ENCODE peak calls at places on chromosomes 13 and 19, in nine cellular contexts. One of them, this sample, is unnamed.

GRCh38 chr19:1261512-1261862 is 7.6 kb upstream of the CIRBP start:
- DNase-seq in kidney epithelial cell: no peak
- DNase-seq in ascending aorta: no peak
- DNase-seq in fibroblast of lung: no peak
- DNase-seq in aorta: no peak
- DNase-seq in effector memory CD4-positive, alpha-beta T cell: no peak
- DNase-seq in RCC 7860: no peak
- DNase-seq in NCI-H1417: no peak
- DNase-seq in posterior cingulate gyrus: no peak
- DNase-seq in this sample: no peak

GRCh38 chr19:46000497-46001246 is 5.4 kb downstream of the CCDC61 start:
- DNase-seq in kidney epithelial cell: no peak
- DNase-seq in ascending aorta: no peak
- DNase-seq in fibroblast of lung: no peak
- DNase-seq in aorta: peak; percentile 52
- DNase-seq in effector memory CD4-positive, alpha-beta T cell: peak; percentile 68
- DNase-seq in RCC 7860: no peak
- DNase-seq in NCI-H1417: no peak
- DNase-seq in posterior cingulate gyrus: peak; percentile 92
- DNase-seq in this sample: no peak

GRCh38 chr13:101144808-101145419 is 271.4 kb downstream of the NALCN start:
- DNase-seq in kidney epithelial cell: no peak
- DNase-seq in ascending aorta: no peak
- DNase-seq in fibroblast of lung: peak; percentile 78
- DNase-seq in aorta: no peak
- DNase-seq in effector memory CD4-positive, alpha-beta T cell: no peak
- DNase-seq in RCC 7860: peak; percentile 28
- DNase-seq in NCI-H1417: peak; percentile 81
- DNase-seq in posterior cingulate gyrus: no peak
- DNase-seq in this sample: no peak

GRCh38 chr13:98199480-98199879 is 22.4 kb upstream of the RNF113B start:
- DNase-seq in kidney epithelial cell: no peak
- DNase-seq in ascending aorta: no peak
- DNase-seq in fibroblast of lung: no peak
- DNase-seq in aorta: no peak
- DNase-seq in effector memory CD4-positive, alpha-beta T cell: no peak
- DNase-seq in RCC 7860: no peak
- DNase-seq in NCI-H1417: no peak
- DNase-seq in posterior cingulate gyrus: no peak
- DNase-seq in this sample: no peak

GRCh38 chr19:5905072-5905778 is 553 bp downstream of the VMAC start:
- DNase-seq in kidney epithelial cell: no peak
- DNase-seq in ascending aorta: no peak
- DNase-seq in fibroblast of lung: no peak
- DNase-seq in aorta: no peak
- DNase-seq in effector memory CD4-positive, alpha-beta T cell: no peak
- DNase-seq in RCC 7860: no peak
- DNase-seq in NCI-H1417: no peak
- DNase-seq in posterior cingulate gyrus: no peak
- DNase-seq in this sample: no peak

GRCh38 chr19:43371909-43372308 is 18.4 kb downstream of the CD177 start:
- DNase-seq in kidney epithelial cell: no peak
- DNase-seq in ascending aorta: no peak
- DNase-seq in fibroblast of lung: no peak
- DNase-seq in aorta: no peak
- DNase-seq in effector memory CD4-positive, alpha-beta T cell: no peak
- DNase-seq in RCC 7860: no peak
- DNase-seq in NCI-H1417: no peak
- DNase-seq in posterior cingulate gyrus: no peak
- DNase-seq in this sample: no peak

GRCh38 chr13:99312493-99312883 is 5.3 kb upstream of the GPR183 start:
- DNase-seq in kidney epithelial cell: no peak
- DNase-seq in ascending aorta: peak; percentile 82
- DNase-seq in fibroblast of lung: peak; percentile 61
- DNase-seq in aorta: peak; percentile 88
- DNase-seq in effector memory CD4-positive, alpha-beta T cell: no peak
- DNase-seq in RCC 7860: peak; percentile 90
- DNase-seq in NCI-H1417: no peak
- DNase-seq in posterior cingulate gyrus: peak; percentile 75
- DNase-seq in this sample: peak; percentile 72

GRCh38 chr13:94712287-94712811 is at the start of gene SOX21:
- DNase-seq in kidney epithelial cell: no peak
- DNase-seq in ascending aorta: no peak
- DNase-seq in fibroblast of lung: peak; percentile 39
- DNase-seq in aorta: peak; percentile 35
- DNase-seq in effector memory CD4-positive, alpha-beta T cell: no peak
- DNase-seq in RCC 7860: no peak
- DNase-seq in NCI-H1417: peak; percentile 38
- DNase-seq in posterior cingulate gyrus: peak; percentile 71
- DNase-seq in this sample: no peak

GRCh38 chr19:45506991-45507863 is at the start of gene VASP:
- DNase-seq in kidney epithelial cell: no peak
- DNase-seq in ascending aorta: peak; percentile 93
- DNase-seq in fibroblast of lung: peak; percentile 79
- DNase-seq in aorta: peak; percentile 92
- DNase-seq in effector memory CD4-positive, alpha-beta T cell: peak; percentile 88
- DNase-seq in RCC 7860: peak; percentile 63
- DNase-seq in NCI-H1417: peak; percentile 82
- DNase-seq in posterior cingulate gyrus: peak; percentile 96
- DNase-seq in this sample: peak; percentile 92

GRCh38 chr13:91286317-91286716 is 61.2 kb upstream of the MIR17HG start:
- DNase-seq in kidney epithelial cell: no peak
- DNase-seq in ascending aorta: no peak
- DNase-seq in fibroblast of lung: no peak
- DNase-seq in aorta: no peak
- DNase-seq in effector memory CD4-positive, alpha-beta T cell: no peak
- DNase-seq in RCC 7860: no peak
- DNase-seq in NCI-H1417: no peak
- DNase-seq in posterior cingulate gyrus: no peak
- DNase-seq in this sample: no peak

GRCh38 chr13:37868691-37869505 is 674 bp downstream of the TRPC4 start:
- DNase-seq in kidney epithelial cell: peak; percentile 4
- DNase-seq in ascending aorta: no peak
- DNase-seq in fibroblast of lung: peak; percentile 39
- DNase-seq in aorta: no peak
- DNase-seq in effector memory CD4-positive, alpha-beta T cell: no peak
- DNase-seq in RCC 7860: peak; percentile 7
- DNase-seq in NCI-H1417: no peak
- DNase-seq in posterior cingulate gyrus: peak; percentile 58
- DNase-seq in this sample: no peak

GRCh38 chr19:5567360-5567970 is at the start of gene TINCR:
- DNase-seq in kidney epithelial cell: no peak
- DNase-seq in ascending aorta: no peak
- DNase-seq in fibroblast of lung: no peak
- DNase-seq in aorta: no peak
- DNase-seq in effector memory CD4-positive, alpha-beta T cell: no peak
- DNase-seq in RCC 7860: no peak
- DNase-seq in NCI-H1417: no peak
- DNase-seq in posterior cingulate gyrus: peak; percentile 57
- DNase-seq in this sample: no peak

GRCh38 chr13:19927117-19927734 is 31.3 kb upstream of the ZMYM2 start:
- DNase-seq in kidney epithelial cell: no peak
- DNase-seq in ascending aorta: no peak
- DNase-seq in fibroblast of lung: peak; percentile 55
- DNase-seq in aorta: no peak
- DNase-seq in effector memory CD4-positive, alpha-beta T cell: no peak
- DNase-seq in RCC 7860: peak; percentile 29
- DNase-seq in NCI-H1417: no peak
- DNase-seq in posterior cingulate gyrus: no peak
- DNase-seq in this sample: no peak

GRCh38 chr19:11451942-11452813 is 16.7 kb downstream of the PRKCSH start:
- DNase-seq in kidney epithelial cell: no peak
- DNase-seq in ascending aorta: no peak
- DNase-seq in fibroblast of lung: no peak
- DNase-seq in aorta: no peak
- DNase-seq in effector memory CD4-positive, alpha-beta T cell: no peak
- DNase-seq in RCC 7860: no peak
- DNase-seq in NCI-H1417: no peak
- DNase-seq in posterior cingulate gyrus: no peak
- DNase-seq in this sample: no peak

GRCh38 chr13:93951153-93951552 is 528.3 kb downstream of the DCT start:
- DNase-seq in kidney epithelial cell: no peak
- DNase-seq in ascending aorta: no peak
- DNase-seq in fibroblast of lung: peak; percentile 52
- DNase-seq in aorta: no peak
- DNase-seq in effector memory CD4-positive, alpha-beta T cell: no peak
- DNase-seq in RCC 7860: no peak
- DNase-seq in NCI-H1417: peak; percentile 56
- DNase-seq in posterior cingulate gyrus: no peak
- DNase-seq in this sample: no peak

GRCh38 chr13:30047154-30047874 is 196.9 kb upstream of the UBL3 start:
- DNase-seq in kidney epithelial cell: no peak
- DNase-seq in ascending aorta: no peak
- DNase-seq in fibroblast of lung: no peak
- DNase-seq in aorta: no peak
- DNase-seq in effector memory CD4-positive, alpha-beta T cell: no peak
- DNase-seq in RCC 7860: no peak
- DNase-seq in NCI-H1417: no peak
- DNase-seq in posterior cingulate gyrus: no peak
- DNase-seq in this sample: no peak

GRCh38 chr19:33443638-33444195 is 70.2 kb downstream of the CEBPG start:
- DNase-seq in kidney epithelial cell: no peak
- DNase-seq in ascending aorta: no peak
- DNase-seq in fibroblast of lung: no peak
- DNase-seq in aorta: peak; percentile 17
- DNase-seq in effector memory CD4-positive, alpha-beta T cell: no peak
- DNase-seq in RCC 7860: no peak
- DNase-seq in NCI-H1417: no peak
- DNase-seq in posterior cingulate gyrus: peak; percentile 48
- DNase-seq in this sample: peak; percentile 21

GRCh38 chr13:42384265-42384664 is 112.3 kb downstream of the AKAP11 start:
- DNase-seq in kidney epithelial cell: no peak
- DNase-seq in ascending aorta: no peak
- DNase-seq in fibroblast of lung: no peak
- DNase-seq in aorta: no peak
- DNase-seq in effector memory CD4-positive, alpha-beta T cell: no peak
- DNase-seq in RCC 7860: no peak
- DNase-seq in NCI-H1417: no peak
- DNase-seq in posterior cingulate gyrus: no peak
- DNase-seq in this sample: no peak

GRCh38 chr19:5864725-5865486 is 5.4 kb downstream of the FUT5 start:
- DNase-seq in kidney epithelial cell: no peak
- DNase-seq in ascending aorta: no peak
- DNase-seq in fibroblast of lung: no peak
- DNase-seq in aorta: no peak
- DNase-seq in effector memory CD4-positive, alpha-beta T cell: no peak
- DNase-seq in RCC 7860: no peak
- DNase-seq in NCI-H1417: no peak
- DNase-seq in posterior cingulate gyrus: no peak
- DNase-seq in this sample: no peak

GRCh38 chr13:80558074-80558473 is 217.1 kb upstream of the SPRY2 start:
- DNase-seq in kidney epithelial cell: no peak
- DNase-seq in ascending aorta: no peak
- DNase-seq in fibroblast of lung: peak; percentile 45
- DNase-seq in aorta: no peak
- DNase-seq in effector memory CD4-positive, alpha-beta T cell: no peak
- DNase-seq in RCC 7860: no peak
- DNase-seq in NCI-H1417: no peak
- DNase-seq in posterior cingulate gyrus: no peak
- DNase-seq in this sample: no peak